ENCODE peak calls at places on chromosomes 6 and 20, in eight cellular contexts. One of them, this sample, is unnamed.
A peak's percentile ranks its signal among the peaks of the same experiment; 100 is the strongest.

GRCh38 chr20:41329435-41330342 is 10.9 kb upstream of the LPIN3 start:
- DNase-seq in BJ: peak; percentile 98
- DNase-seq in HFF-Myc: peak; percentile 97
- DNase-seq in sigmoid colon: peak; percentile 94
- DNase-seq in AG04449: peak; percentile 98
- DNase-seq in tibial nerve: peak; percentile 73
- DNase-seq in foreskin fibroblast: peak; percentile 100
- DNase-seq in choroid plexus epithelial cell: peak; percentile 95
- DNase-seq in this sample: peak; percentile 86

GRCh38 chr6:151239603-151240035 is at the start of gene AKAP12:
- DNase-seq in BJ: no peak
- DNase-seq in HFF-Myc: no peak
- DNase-seq in sigmoid colon: peak; percentile 89
- DNase-seq in AG04449: no peak
- DNase-seq in tibial nerve: peak; percentile 51
- DNase-seq in foreskin fibroblast: peak; percentile 74
- DNase-seq in choroid plexus epithelial cell: peak; percentile 64
- DNase-seq in this sample: peak; percentile 24

GRCh38 chr6:155314773-155315515 is 660 bp upstream of the TFB1M start:
- DNase-seq in BJ: peak; percentile 37
- DNase-seq in HFF-Myc: peak; percentile 83
- DNase-seq in sigmoid colon: peak; percentile 89
- DNase-seq in AG04449: peak; percentile 59
- DNase-seq in tibial nerve: peak; percentile 73
- DNase-seq in foreskin fibroblast: peak; percentile 92
- DNase-seq in choroid plexus epithelial cell: peak; percentile 96
- DNase-seq in this sample: peak; percentile 59

GRCh38 chr6:168192195-168192900 is 113.3 kb upstream of the FRMD1 start:
- DNase-seq in BJ: no peak
- DNase-seq in HFF-Myc: no peak
- DNase-seq in sigmoid colon: peak; percentile 27
- DNase-seq in AG04449: no peak
- DNase-seq in tibial nerve: no peak
- DNase-seq in foreskin fibroblast: no peak
- DNase-seq in choroid plexus epithelial cell: no peak
- DNase-seq in this sample: no peak

GRCh38 chr6:120786256-120786655 is 548.0 kb downstream of the TBC1D32 start:
- DNase-seq in BJ: no peak
- DNase-seq in HFF-Myc: no peak
- DNase-seq in sigmoid colon: no peak
- DNase-seq in AG04449: no peak
- DNase-seq in tibial nerve: no peak
- DNase-seq in foreskin fibroblast: no peak
- DNase-seq in choroid plexus epithelial cell: no peak
- DNase-seq in this sample: no peak

GRCh38 chr20:49896204-49896603 is 19.1 kb downstream of the SPATA2 start:
- DNase-seq in BJ: no peak
- DNase-seq in HFF-Myc: no peak
- DNase-seq in sigmoid colon: no peak
- DNase-seq in AG04449: no peak
- DNase-seq in tibial nerve: no peak
- DNase-seq in foreskin fibroblast: no peak
- DNase-seq in choroid plexus epithelial cell: no peak
- DNase-seq in this sample: no peak

GRCh38 chr20:37395921-37396519 is 50.1 kb downstream of the SRC start:
- DNase-seq in BJ: no peak
- DNase-seq in HFF-Myc: no peak
- DNase-seq in sigmoid colon: no peak
- DNase-seq in AG04449: no peak
- DNase-seq in tibial nerve: no peak
- DNase-seq in foreskin fibroblast: peak; percentile 32
- DNase-seq in choroid plexus epithelial cell: no peak
- DNase-seq in this sample: no peak

GRCh38 chr6:93036835-93037234 is 382.5 kb downstream of the EPHA7 start:
- DNase-seq in BJ: no peak
- DNase-seq in HFF-Myc: no peak
- DNase-seq in sigmoid colon: no peak
- DNase-seq in AG04449: no peak
- DNase-seq in tibial nerve: no peak
- DNase-seq in foreskin fibroblast: peak; percentile 1
- DNase-seq in choroid plexus epithelial cell: peak; percentile 75
- DNase-seq in this sample: no peak

GRCh38 chr6:14001329-14002012 is 76.7 kb downstream of the RNF182 start:
- DNase-seq in BJ: peak; percentile 88
- DNase-seq in HFF-Myc: peak; percentile 87
- DNase-seq in sigmoid colon: no peak
- DNase-seq in AG04449: peak; percentile 97
- DNase-seq in tibial nerve: no peak
- DNase-seq in foreskin fibroblast: peak; percentile 95
- DNase-seq in choroid plexus epithelial cell: peak; percentile 95
- DNase-seq in this sample: peak; percentile 70

GRCh38 chr20:51528263-51529026 is 14.1 kb downstream of the NFATC2 start:
- DNase-seq in BJ: no peak
- DNase-seq in HFF-Myc: no peak
- DNase-seq in sigmoid colon: no peak
- DNase-seq in AG04449: no peak
- DNase-seq in tibial nerve: no peak
- DNase-seq in foreskin fibroblast: no peak
- DNase-seq in choroid plexus epithelial cell: no peak
- DNase-seq in this sample: no peak

GRCh38 chr20:51484141-51484815 is 58.2 kb downstream of the NFATC2 start:
- DNase-seq in BJ: no peak
- DNase-seq in HFF-Myc: no peak
- DNase-seq in sigmoid colon: no peak
- DNase-seq in AG04449: no peak
- DNase-seq in tibial nerve: no peak
- DNase-seq in foreskin fibroblast: no peak
- DNase-seq in choroid plexus epithelial cell: no peak
- DNase-seq in this sample: no peak

GRCh38 chr6:54861846-54862616 is 15.5 kb downstream of the FAM83B start:
- DNase-seq in BJ: no peak
- DNase-seq in HFF-Myc: no peak
- DNase-seq in sigmoid colon: no peak
- DNase-seq in AG04449: no peak
- DNase-seq in tibial nerve: no peak
- DNase-seq in foreskin fibroblast: no peak
- DNase-seq in choroid plexus epithelial cell: no peak
- DNase-seq in this sample: no peak

GRCh38 chr6:78770766-78771165 is 96.6 kb upstream of the IRAK1BP1 start:
- DNase-seq in BJ: no peak
- DNase-seq in HFF-Myc: no peak
- DNase-seq in sigmoid colon: no peak
- DNase-seq in AG04449: no peak
- DNase-seq in tibial nerve: no peak
- DNase-seq in foreskin fibroblast: no peak
- DNase-seq in choroid plexus epithelial cell: no peak
- DNase-seq in this sample: no peak

GRCh38 chr20:59122377-59122932 is 41.2 kb upstream of the ZNF831 start:
- DNase-seq in BJ: no peak
- DNase-seq in HFF-Myc: no peak
- DNase-seq in sigmoid colon: no peak
- DNase-seq in AG04449: no peak
- DNase-seq in tibial nerve: no peak
- DNase-seq in foreskin fibroblast: no peak
- DNase-seq in choroid plexus epithelial cell: no peak
- DNase-seq in this sample: no peak

DNA sequence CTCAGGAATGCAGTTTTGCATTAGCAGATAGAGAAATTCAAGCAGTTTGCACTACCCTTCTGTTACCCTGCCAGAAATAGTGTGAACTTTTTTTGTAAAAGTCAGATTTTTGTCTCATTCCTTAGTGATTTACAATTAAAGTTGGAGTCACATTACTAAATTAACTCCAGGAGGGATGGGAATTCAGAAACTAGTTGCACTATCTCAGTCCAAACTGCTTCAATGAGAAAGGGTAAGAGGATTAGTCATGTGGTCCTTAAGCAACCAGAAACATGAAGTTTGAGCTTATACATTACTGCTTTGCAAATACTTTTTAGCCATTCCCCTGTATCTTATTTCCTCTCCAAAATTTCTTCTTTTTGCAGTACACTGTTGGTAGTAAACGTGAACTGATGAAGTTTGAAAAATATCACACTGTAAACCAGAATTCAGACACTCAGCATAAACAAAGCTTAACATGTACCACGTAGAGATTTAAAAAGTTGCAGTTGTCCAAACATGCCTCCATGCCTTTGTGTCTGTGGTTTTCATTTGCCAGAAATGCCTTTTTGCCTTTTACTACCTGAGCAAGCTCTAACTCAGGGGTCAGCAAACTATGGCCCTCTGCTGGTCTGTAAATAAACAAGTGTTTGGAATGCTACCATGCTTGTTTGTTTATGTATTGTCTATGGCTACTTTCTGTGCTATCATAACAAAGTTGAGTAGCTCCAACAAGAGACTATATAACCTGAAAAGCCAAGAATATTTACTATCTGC is 49.7 kb downstream of the TP53INP2 start:
- DNase-seq in BJ: no peak
- DNase-seq in HFF-Myc: no peak
- DNase-seq in sigmoid colon: no peak
- DNase-seq in AG04449: peak; percentile 16
- DNase-seq in tibial nerve: no peak
- DNase-seq in foreskin fibroblast: peak; percentile 69
- DNase-seq in choroid plexus epithelial cell: peak; percentile 68
- DNase-seq in this sample: peak; percentile 24
- TF ChIP-seq CTCF in BJ: no peak
- TF ChIP-seq CTCF in HFF-Myc: no peak
- TF ChIP-seq CTCF in sigmoid colon: no peak
- TF ChIP-seq CTCF in AG04449: no peak
- TF ChIP-seq CTCF in tibial nerve: no peak
- TF ChIP-seq CTCF in foreskin fibroblast: no peak
- TF ChIP-seq CTCF in choroid plexus epithelial cell: peak; percentile 9
- TF ChIP-seq CTCF in this sample: no peak

DNA sequence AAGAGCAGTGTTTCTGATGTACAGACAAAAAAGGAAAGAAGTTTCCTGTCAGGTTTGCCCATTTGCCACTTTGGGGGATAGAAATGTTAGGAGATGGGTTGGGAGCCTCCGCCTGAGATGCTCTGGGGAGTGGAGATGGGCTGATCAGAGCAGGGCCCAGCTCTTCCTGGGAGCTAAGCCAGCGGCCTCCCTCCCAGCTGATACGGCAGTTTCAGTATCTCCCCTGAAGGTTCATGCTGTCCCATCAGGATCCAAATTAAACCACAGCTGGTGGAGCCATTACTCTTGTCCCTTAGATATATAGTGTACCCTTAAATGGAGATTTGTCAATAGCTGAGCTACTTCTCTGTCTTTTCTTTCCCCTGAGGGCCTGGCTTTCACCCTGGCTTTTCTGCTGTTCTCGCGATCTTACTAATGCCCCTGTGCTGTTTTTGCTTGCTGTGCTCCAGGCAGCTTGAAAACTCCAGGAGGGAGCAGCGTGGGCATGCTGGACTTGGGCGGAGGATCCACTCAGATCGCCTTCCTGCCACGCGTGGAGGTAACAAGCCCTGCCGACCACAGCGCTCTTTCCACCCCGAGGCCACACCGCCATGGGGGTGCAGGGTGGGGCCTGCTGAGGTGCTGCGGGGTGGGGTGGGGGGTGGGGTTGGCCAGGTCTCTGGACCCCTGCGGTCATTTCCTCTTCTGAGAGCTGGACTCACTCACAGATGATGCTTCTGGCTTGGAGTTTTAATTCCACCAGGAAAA is 20.9 kb downstream of the ENTPD6 start:
- DNase-seq in BJ: no peak
- DNase-seq in HFF-Myc: no peak
- DNase-seq in sigmoid colon: no peak
- DNase-seq in AG04449: no peak
- DNase-seq in tibial nerve: no peak
- DNase-seq in foreskin fibroblast: no peak
- DNase-seq in choroid plexus epithelial cell: no peak
- DNase-seq in this sample: no peak
- TF ChIP-seq CTCF in BJ: no peak
- TF ChIP-seq CTCF in HFF-Myc: no peak
- TF ChIP-seq CTCF in sigmoid colon: no peak
- TF ChIP-seq CTCF in AG04449: no peak
- TF ChIP-seq CTCF in tibial nerve: no peak
- TF ChIP-seq CTCF in foreskin fibroblast: no peak
- TF ChIP-seq CTCF in choroid plexus epithelial cell: no peak
- TF ChIP-seq CTCF in this sample: no peak

GRCh38 chr20:20594171-20594530 is 118.3 kb downstream of the RALGAPA2 start:
- DNase-seq in BJ: no peak
- DNase-seq in HFF-Myc: no peak
- DNase-seq in sigmoid colon: no peak
- DNase-seq in AG04449: no peak
- DNase-seq in tibial nerve: peak; percentile 35
- DNase-seq in foreskin fibroblast: peak; percentile 53
- DNase-seq in choroid plexus epithelial cell: peak; percentile 67
- DNase-seq in this sample: no peak
- TF ChIP-seq CTCF in BJ: no peak
- TF ChIP-seq CTCF in HFF-Myc: no peak
- TF ChIP-seq CTCF in sigmoid colon: no peak
- TF ChIP-seq CTCF in AG04449: no peak
- TF ChIP-seq CTCF in tibial nerve: no peak
- TF ChIP-seq CTCF in foreskin fibroblast: peak; percentile 21
- TF ChIP-seq CTCF in choroid plexus epithelial cell: no peak
- TF ChIP-seq CTCF in this sample: peak; percentile 45

GRCh38 chr6:36610576-36611336 is 16.6 kb downstream of the SRSF3 start:
- DNase-seq in BJ: no peak
- DNase-seq in HFF-Myc: no peak
- DNase-seq in sigmoid colon: peak; percentile 26
- DNase-seq in AG04449: no peak
- DNase-seq in tibial nerve: no peak
- DNase-seq in foreskin fibroblast: no peak
- DNase-seq in choroid plexus epithelial cell: no peak
- DNase-seq in this sample: no peak

GRCh38 chr6:36609582-36609981 is 15.4 kb downstream of the SRSF3 start:
- DNase-seq in BJ: no peak
- DNase-seq in HFF-Myc: no peak
- DNase-seq in sigmoid colon: peak; percentile 30
- DNase-seq in AG04449: no peak
- DNase-seq in tibial nerve: no peak
- DNase-seq in foreskin fibroblast: no peak
- DNase-seq in choroid plexus epithelial cell: no peak
- DNase-seq in this sample: no peak

GRCh38 chr6:36610041-36610440 is 15.9 kb downstream of the SRSF3 start:
- DNase-seq in BJ: no peak
- DNase-seq in HFF-Myc: no peak
- DNase-seq in sigmoid colon: peak; percentile 47
- DNase-seq in AG04449: no peak
- DNase-seq in tibial nerve: no peak
- DNase-seq in foreskin fibroblast: no peak
- DNase-seq in choroid plexus epithelial cell: no peak
- DNase-seq in this sample: no peak

GRCh38 chr6:36613200-36613995 is 19.2 kb downstream of the SRSF3 start:
- DNase-seq in BJ: no peak
- DNase-seq in HFF-Myc: no peak
- DNase-seq in sigmoid colon: peak; percentile 39
- DNase-seq in AG04449: no peak
- DNase-seq in tibial nerve: no peak
- DNase-seq in foreskin fibroblast: no peak
- DNase-seq in choroid plexus epithelial cell: no peak
- DNase-seq in this sample: no peak

DNA sequence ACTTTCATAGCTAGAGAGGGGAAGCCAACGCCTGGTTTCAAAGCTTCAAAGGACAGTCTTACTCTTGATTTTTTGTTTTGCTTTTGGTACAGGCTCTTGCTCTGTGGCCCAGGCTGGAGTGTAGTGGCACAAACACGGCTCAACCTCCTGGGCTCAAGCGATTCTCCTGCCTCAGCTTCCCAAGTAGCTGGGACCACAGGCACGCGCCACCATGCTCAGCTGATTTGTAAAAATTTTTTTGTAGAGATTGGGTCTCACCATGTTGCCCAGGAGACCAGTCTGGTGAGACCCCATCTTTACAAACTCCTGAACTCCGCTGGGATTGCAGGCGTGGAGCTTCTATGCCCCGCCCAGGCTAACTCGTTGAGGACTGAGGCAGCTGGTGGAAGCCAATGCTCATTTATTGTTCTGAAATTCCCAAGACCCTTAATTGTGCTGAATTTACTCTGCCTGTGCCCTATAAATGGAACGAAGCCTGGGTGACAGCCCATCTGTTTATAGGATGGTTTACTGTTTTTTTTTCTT is 18.0 kb downstream of the SRSF3 start:
- DNase-seq in BJ: no peak
- DNase-seq in HFF-Myc: no peak
- DNase-seq in sigmoid colon: peak; percentile 61
- DNase-seq in AG04449: no peak
- DNase-seq in tibial nerve: no peak
- DNase-seq in foreskin fibroblast: no peak
- DNase-seq in choroid plexus epithelial cell: no peak
- DNase-seq in this sample: no peak
- TF ChIP-seq CTCF in BJ: no peak
- TF ChIP-seq CTCF in HFF-Myc: no peak
- TF ChIP-seq CTCF in sigmoid colon: no peak
- TF ChIP-seq CTCF in AG04449: no peak
- TF ChIP-seq CTCF in tibial nerve: no peak
- TF ChIP-seq CTCF in foreskin fibroblast: no peak
- TF ChIP-seq CTCF in choroid plexus epithelial cell: no peak
- TF ChIP-seq CTCF in this sample: no peak